ENCODE peak calls at places on chromosomes 11 and 22, in six cellular contexts. P is nephron progenitor cell, C is psoas muscle, D is smooth muscle cell of the brain vasculature, A is K562, H is RPMI7951. L is an unnamed sample.

GRCh38 chr22:38727530-38728451 is 22.0 kb downstream of the GTPBP1 start:
- DNase-seq in P (no peak), C (no peak), D (no peak), A (no peak), H (no peak), L (no peak)

GRCh38 chr11:1082728-1083620 is 8.3 kb downstream of the MUC2 start:
- DNase-seq in P (no peak), C (peak; percentile 9), D (no peak), A (no peak), H (no peak), L (no peak)

GRCh38 chr22:49013707-49014106 is 814.0 kb downstream of the BRD1 start:
- DNase-seq in P (no peak), C (no peak), D (no peak), A (no peak), H (no peak), L (no peak)

GRCh38 chr11:1717745-1718144 is 20.8 kb downstream of the KRTAP5-6 start:
- DNase-seq in P (no peak), C (no peak), D (no peak), A (no peak), H (no peak), L (no peak)

GRCh38 chr22:47168441-47168840 is 406.0 kb downstream of the TBC1D22A start:
- DNase-seq in P (no peak), C (peak; percentile 4), D (no peak), A (no peak), H (no peak), L (no peak)

GRCh38 chr11:43567396-43567975 is 113.1 kb upstream of the HSD17B12 start:
- DNase-seq in P (no peak), C (no peak), D (no peak), A (peak; percentile 61), H (peak; percentile 38), L (no peak)

GRCh38 chr11:132486060-132486459 is 1046.2 kb downstream of the OPCML start:
- DNase-seq in P (no peak), C (no peak), D (no peak), A (no peak), H (no peak), L (no peak)

GRCh38 chr11:119094816-119095065 is 6.9 kb downstream of the DPAGT1 start:
- DNase-seq in P (peak; percentile 67), C (peak; percentile 85), D (no peak), A (no peak), H (peak; percentile 81), L (peak; percentile 76)

GRCh38 chr11:27701262-27702105 is 1.2 kb upstream of the BDNF start:
- DNase-seq in P (peak; percentile 65), C (peak; percentile 16), D (no peak), A (no peak), H (peak; percentile 77), L (no peak)

GRCh38 chr11:78790784-78791183 is 216.1 kb upstream of the NARS2 start:
- DNase-seq in P (no peak), C (no peak), D (no peak), A (no peak), H (no peak), L (no peak)

GRCh38 chr11:130546438-130546837 is 98.0 kb downstream of the ADAMTS15 start:
- DNase-seq in P (no peak), C (no peak), D (no peak), A (no peak), H (no peak), L (no peak)

GRCh38 chr11:19889531-19889930 is 176.9 kb downstream of the NAV2 start:
- DNase-seq in P (no peak), C (no peak), D (no peak), A (no peak), H (peak; percentile 25), L (no peak)

GRCh38 chr22:49185312-49185969 is 642.2 kb downstream of the BRD1 start:
- DNase-seq in P (no peak), C (no peak), D (no peak), A (no peak), H (no peak), L (no peak)

GRCh38 chr11:5423131-5423530 is 1.2 kb downstream of the OR51Q1 start:
- DNase-seq in P (no peak), C (no peak), D (no peak), A (no peak), H (no peak), L (no peak)

GRCh38 chr11:9280655-9281301 is 15.6 kb upstream of the DENND5A start:
- DNase-seq in P (no peak), C (no peak), D (peak; percentile 62), A (no peak), H (peak; percentile 83), L (peak; percentile 73)